ENCODE peak calls at places on chromosomes 4 and X, in four cellular contexts. J is MM.1S, U is endodermal cell, Z is body of pancreas. C is an unnamed sample.
A peak's percentile ranks its signal among the peaks of the same experiment; 100 is the strongest.

GRCh38 chr4:44791842-44792241 is 65.5 kb upstream of the GNPDA2 start:
- DNase-seq in J (no peak), U (peak; percentile 45), Z (no peak), C (no peak)

GRCh38 chr4:102817021-102817605 is 10.2 kb downstream of the UBE2D3 start:
- DNase-seq in J (no peak), U (no peak), Z (no peak), C (no peak)

GRCh38 chrX:18672008-18672407 is at the start of gene RS1:
- DNase-seq in J (no peak), U (no peak), Z (no peak), C (no peak)

GRCh38 chrX:20372533-20372932 is 105.8 kb upstream of the RPS6KA3 start:
- DNase-seq in J (no peak), U (no peak), Z (no peak), C (no peak)

GRCh38 chr4:148444296-148445070 is 2.3 kb upstream of the NR3C2 start:
- DNase-seq in J (peak; percentile 27), U (peak; percentile 81), Z (peak; percentile 28), C (no peak)

GRCh38 chr4:153645183-153645582 is 38.9 kb upstream of the TLR2 start:
- DNase-seq in J (no peak), U (no peak), Z (no peak), C (no peak)

GRCh38 chr4:177785000-177785399 is 342.8 kb upstream of the AGA start:
- DNase-seq in J (no peak), U (no peak), Z (no peak), C (no peak)

GRCh38 chrX:46376246-46376885 is 168.9 kb downstream of the ZNF674 start:
- DNase-seq in J (peak; percentile 31), U (peak; percentile 79), Z (peak; percentile 7), C (no peak)

GRCh38 chr4:137283737-137284136 is 248.6 kb downstream of the PCDH18 start:
- DNase-seq in J (peak; percentile 12), U (no peak), Z (no peak), C (no peak)

GRCh38 chr4:144787365-144788263 is 141.7 kb downstream of the HHIP start:
- DNase-seq in J (peak; percentile 60), U (no peak), Z (no peak), C (no peak)

GRCh38 chrX:115592997-115593734 is 32.2 kb downstream of the PLS3 start:
- DNase-seq in J (no peak), U (no peak), Z (peak; percentile 5), C (no peak)

GRCh38 chr4:152220201-152220666 is 315.7 kb downstream of the FBXW7 start:
- DNase-seq in J (no peak), U (no peak), Z (no peak), C (no peak)

GRCh38 chr4:30413915-30414314 is 306.3 kb upstream of the PCDH7 start:
- DNase-seq in J (no peak), U (no peak), Z (no peak), C (no peak)

GRCh38 chr4:180434131-180434895 is 1808.9 kb upstream of the TENM3 start:
- DNase-seq in J (no peak), U (no peak), Z (no peak), C (no peak)

GRCh38 chrX:46978341-46979291 is 66.4 kb downstream of the JADE3 start:
- DNase-seq in J (peak; percentile 67), U (peak; percentile 92), Z (peak; percentile 76), C (peak; percentile 63)

GRCh38 chrX:152817082-152817744 is 13.3 kb downstream of the CETN2 start:
- DNase-seq in J (no peak), U (peak; percentile 72), Z (peak; percentile 8), C (no peak)

DNA sequence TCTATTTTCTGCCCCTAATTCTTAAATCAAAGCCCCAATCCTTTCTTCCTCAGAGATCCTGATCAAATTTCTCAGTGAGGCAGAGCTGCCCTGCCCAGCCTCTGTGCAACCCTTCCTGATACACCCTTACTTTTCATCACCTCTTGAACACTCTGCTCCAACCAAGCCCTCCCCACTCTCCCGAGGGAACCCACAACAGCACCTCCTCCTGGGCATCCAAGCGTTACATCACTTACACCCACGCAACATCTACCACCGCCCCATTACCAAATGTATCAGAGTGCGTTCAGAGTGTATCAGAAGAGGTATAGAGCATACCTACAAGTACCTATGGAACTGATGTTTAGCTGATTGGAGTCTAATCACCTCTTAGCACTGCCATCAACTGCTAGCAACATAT is 186.5 kb downstream of the RAP1GDS1 start:
- DNase-seq in J (no peak), U (peak; percentile 61), Z (no peak), C (no peak)
- H3K4me1 ChIP-seq in J (no peaks in the 10 kb centered on the region), U (no peaks in the 10 kb centered on the region), Z (no peaks in the 10 kb centered on the region), C (peaks cover 3% of the 10 kb centered on the region)

DNA sequence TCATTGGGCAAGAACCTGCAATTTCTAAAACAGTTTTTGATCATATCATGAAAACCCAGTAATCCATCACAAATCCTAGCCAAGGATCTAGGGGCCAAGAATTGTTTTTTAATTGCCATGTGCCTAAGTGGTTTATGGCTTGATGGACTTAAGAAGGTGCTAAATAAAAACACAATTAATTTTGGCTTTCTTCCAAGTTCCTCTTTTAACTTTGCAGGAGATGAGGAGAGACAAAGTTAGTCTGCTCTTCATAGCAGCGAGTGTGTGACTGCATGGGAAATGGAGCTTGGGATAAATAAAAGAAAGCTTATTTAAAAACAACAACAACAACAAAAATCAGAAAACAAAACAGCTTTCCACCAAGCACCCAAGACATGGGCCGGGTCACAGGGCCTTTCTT is 41.4 kb downstream of the ARHGEF9 start:
- DNase-seq in J (no peak), U (no peak), Z (no peak), C (no peak)
- H3K9me3 ChIP-seq in J (no peaks in the 10 kb centered on the region), U (no peaks in the 10 kb centered on the region), Z (no peaks in the 10 kb centered on the region), C (no peaks in the 10 kb centered on the region)

GRCh38 chr4:10879411-10880110 is 195.0 kb upstream of the CLNK start:
- DNase-seq in J (no peak), U (no peak), Z (no peak), C (no peak)

GRCh38 chr4:10878861-10879260 is 194.3 kb upstream of the CLNK start:
- DNase-seq in J (no peak), U (no peak), Z (no peak), C (no peak)

GRCh38 chr4:10873809-10874208 is 189.2 kb upstream of the CLNK start:
- DNase-seq in J (no peak), U (no peak), Z (no peak), C (no peak)

GRCh38 chr4:10872833-10873517 is 188.4 kb upstream of the CLNK start:
- DNase-seq in J (no peak), U (no peak), Z (no peak), C (no peak)

DNA sequence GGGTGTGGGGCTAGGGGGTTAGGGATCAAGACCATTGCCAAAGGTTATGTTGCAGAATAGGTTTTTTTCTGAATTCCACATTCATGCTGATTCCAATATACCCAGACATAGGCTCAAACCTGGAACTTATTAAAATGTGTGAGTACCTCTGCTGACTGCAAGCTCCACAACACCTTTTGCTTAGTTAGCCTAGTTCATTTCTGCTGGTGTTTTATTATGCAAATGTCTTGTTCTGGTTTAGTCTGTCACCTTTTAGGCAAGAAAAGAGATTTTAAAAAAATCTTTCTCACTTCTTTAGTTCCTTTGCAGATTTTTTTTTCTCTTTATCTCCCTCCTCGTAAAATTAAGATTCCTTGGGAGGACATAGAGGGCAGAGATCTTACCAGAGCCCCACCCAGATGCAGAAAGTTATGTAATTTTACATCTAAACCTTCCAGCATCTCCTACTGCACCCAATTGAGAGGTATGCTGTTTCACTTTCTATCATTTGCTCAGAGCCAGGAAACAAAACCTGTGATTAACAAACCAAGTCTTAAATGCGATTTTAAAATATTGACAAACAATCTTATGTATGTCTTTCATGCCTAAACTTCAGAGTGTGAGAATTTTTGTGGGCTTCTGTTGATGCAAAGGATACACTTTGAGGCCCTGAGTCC is 190.7 kb upstream of the CLNK start:
- DNase-seq in J (no peak), U (no peak), Z (no peak), C (no peak)
- H3K4me1 ChIP-seq in J (no peaks in the 10 kb centered on the region), U (no peaks in the 10 kb centered on the region), Z (no peaks in the 10 kb centered on the region), C (no peaks in the 10 kb centered on the region)

GRCh38 chr4:175054980-175055379 is 136.8 kb downstream of the ADAM29 start:
- DNase-seq in J (no peak), U (peak; percentile 89), Z (no peak), C (no peak)
- H3K9me3 ChIP-seq in J (no peaks in the 10 kb centered on the region), U (no peaks in the 10 kb centered on the region), Z (no peaks in the 10 kb centered on the region), C (peaks cover 4% of the 10 kb centered on the region)

GRCh38 chr4:85792576-85792975 is 317.6 kb downstream of the ARHGAP24 start:
- DNase-seq in J (no peak), U (no peak), Z (no peak), C (no peak)
- H3K4me1 ChIP-seq in J (no peaks in the 10 kb centered on the region), U (no peaks in the 10 kb centered on the region), Z (peaks cover 24% of the 10 kb centered on the region), C (peaks cover 4% of the 10 kb centered on the region)

DNA sequence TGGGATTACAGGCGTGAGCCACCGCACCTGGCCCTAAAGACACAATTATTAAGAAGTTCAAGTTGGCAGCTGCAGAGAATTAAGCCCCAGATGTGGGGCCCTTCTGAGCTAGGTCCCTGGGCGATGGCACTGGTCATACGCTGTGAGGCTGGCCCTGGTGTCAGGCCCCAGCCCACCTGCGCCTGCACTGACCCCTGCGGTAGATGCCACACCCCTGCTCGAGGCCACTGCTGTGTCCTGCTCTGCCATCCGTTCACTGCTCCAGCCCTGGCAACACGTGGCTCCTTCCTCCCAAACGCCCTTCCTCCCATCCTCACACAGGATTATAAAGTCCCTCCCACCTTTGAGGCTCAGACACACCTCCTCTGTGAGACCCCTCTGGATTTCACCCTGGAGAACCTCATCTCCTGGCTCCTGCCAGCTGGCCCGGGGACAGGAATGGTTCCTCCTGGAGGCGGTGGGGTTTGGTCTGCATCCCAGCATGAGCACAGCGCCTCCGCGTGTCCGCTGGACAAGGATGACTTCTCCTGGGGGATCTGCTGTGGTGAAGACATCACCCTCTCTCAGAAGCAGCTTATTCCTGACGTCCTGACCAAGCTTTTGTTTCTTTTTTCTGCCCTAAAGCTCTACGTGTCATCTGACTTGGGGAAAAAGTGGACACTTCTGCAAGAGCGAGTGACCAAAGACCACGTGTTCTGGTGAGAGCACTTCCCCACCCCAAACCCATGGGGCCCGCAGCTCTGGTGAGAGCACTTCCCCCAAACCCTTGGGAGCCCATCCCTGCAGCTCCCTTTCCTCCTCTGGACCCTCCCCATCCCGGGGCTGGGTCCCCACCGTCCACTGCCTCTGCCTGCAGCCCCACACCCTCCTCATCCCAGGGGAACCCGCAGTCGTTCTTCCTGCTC is 219.0 kb upstream of the PSAPL1 start:
- DNase-seq in J (no peak), U (no peak), Z (peak; percentile 54), C (no peak)
- H3K9me3 ChIP-seq in J (no peaks in the 10 kb centered on the region), U (no peaks in the 10 kb centered on the region), Z (no peaks in the 10 kb centered on the region), C (no peaks in the 10 kb centered on the region)

GRCh38 chr4:126124817-126125216 is 810.1 kb downstream of the FAT4 start:
- DNase-seq in J (no peak), U (no peak), Z (no peak), C (no peak)

GRCh38 chr4:126123933-126124332 is 809.2 kb downstream of the FAT4 start:
- DNase-seq in J (no peak), U (no peak), Z (no peak), C (no peak)
- H3K4me1 ChIP-seq in J (no peaks in the 10 kb centered on the region), U (no peaks in the 10 kb centered on the region), Z (no peaks in the 10 kb centered on the region), C (no peaks in the 10 kb centered on the region)

GRCh38 chr4:15410750-15411149 is 17.1 kb upstream of the C1QTNF7 start:
- DNase-seq in J (peak; percentile 34), U (no peak), Z (no peak), C (no peak)
- H3K9me3 ChIP-seq in J (no peaks in the 10 kb centered on the region), U (no peaks in the 10 kb centered on the region), Z (no peaks in the 10 kb centered on the region), C (no peaks in the 10 kb centered on the region)

DNA sequence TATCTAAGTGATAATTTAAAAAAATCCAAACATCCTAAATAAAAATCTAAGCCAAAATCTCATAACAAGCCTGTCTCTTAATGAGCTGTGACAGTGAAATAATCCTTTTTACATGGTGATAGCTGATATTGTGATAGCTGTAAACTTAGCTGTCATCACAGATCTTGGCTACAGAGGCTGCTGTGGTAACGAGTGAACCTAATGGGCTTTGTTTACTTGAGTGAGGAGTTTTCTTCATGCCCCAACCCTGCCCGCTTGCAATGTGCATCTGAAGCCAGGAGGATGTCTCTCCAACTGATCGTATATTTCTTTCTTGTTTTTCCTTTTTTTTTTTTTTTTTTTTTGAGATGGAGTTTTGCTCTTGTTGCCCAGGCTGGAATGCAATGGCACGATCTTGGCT is 41.6 kb upstream of the YTHDC1 start:
- DNase-seq in J (no peak), U (no peak), Z (no peak), C (no peak)
- H3K4me1 ChIP-seq in J (no peaks in the 10 kb centered on the region), U (peaks cover 10% of the 10 kb centered on the region), Z (no peaks in the 10 kb centered on the region), C (no peaks in the 10 kb centered on the region)